ENCODE peak calls at places on chromosome 19, in eight cellular contexts. One of them, this sample, is unnamed.

GRCh38 chr19:1430201-1430621 is 8.0 kb upstream of the RPS15 start:
- DNase-seq in GM12878: no peak
- DNase-seq in H1: no peak
- DNase-seq in HepG2: no peak
- DNase-seq in IMR-90: no peak
- DNase-seq in SK-N-SH: no peak
- DNase-seq in K562: no peak
- DNase-seq in WTC11: no peak
- DNase-seq in this sample: no peak

GRCh38 chr19:18717601-18718000 is 34.1 kb downstream of the CRTC1 start:
- DNase-seq in WTC11: no peak
- DNase-seq in K562: no peak
- DNase-seq in H1: no peak
- DNase-seq in HepG2: no peak
- DNase-seq in GM12878: no peak
- DNase-seq in IMR-90: no peak
- DNase-seq in SK-N-SH: no peak
- DNase-seq in this sample: no peak

GRCh38 chr19:31448221-31448657 is 99.0 kb upstream of the TSHZ3 start:
- DNase-seq in GM12878: no peak
- DNase-seq in WTC11: no peak
- DNase-seq in K562: no peak
- DNase-seq in SK-N-SH: peak; percentile 36
- DNase-seq in IMR-90: peak; percentile 89
- DNase-seq in HepG2: no peak
- DNase-seq in H1: no peak
- DNase-seq in this sample: peak; percentile 32

GRCh38 chr19:22882797-22883196 is 50.7 kb downstream of the ZNF723 start:
- DNase-seq in HepG2: peak; percentile 15
- DNase-seq in IMR-90: peak; percentile 13
- DNase-seq in K562: peak; percentile 34
- DNase-seq in GM12878: no peak
- DNase-seq in WTC11: no peak
- DNase-seq in SK-N-SH: peak; percentile 4
- DNase-seq in H1: no peak
- DNase-seq in this sample: peak; percentile 40

GRCh38 chr19:4199699-4200293 is 17.3 kb downstream of the ANKRD24 start:
- DNase-seq in WTC11: peak; percentile 75
- DNase-seq in GM12878: no peak
- DNase-seq in HepG2: peak; percentile 34
- DNase-seq in SK-N-SH: peak; percentile 53
- DNase-seq in K562: peak; percentile 37
- DNase-seq in IMR-90: no peak
- DNase-seq in H1: no peak
- DNase-seq in this sample: peak; percentile 78

GRCh38 chr19:3029070-3029923 is at the start of gene TLE2:
- DNase-seq in GM12878: no peak
- DNase-seq in H1: no peak
- DNase-seq in K562: no peak
- DNase-seq in SK-N-SH: peak; percentile 69
- DNase-seq in WTC11: no peak
- DNase-seq in IMR-90: no peak
- DNase-seq in HepG2: no peak
- DNase-seq in this sample: no peak

GRCh38 chr19:12838893-12839656 is 760 bp downstream of the MAST1 start:
- DNase-seq in WTC11: no peak
- DNase-seq in H1: no peak
- DNase-seq in SK-N-SH: peak; percentile 55
- DNase-seq in HepG2: no peak
- DNase-seq in IMR-90: no peak
- DNase-seq in GM12878: no peak
- DNase-seq in K562: no peak
- DNase-seq in this sample: no peak

GRCh38 chr19:19817357-19817756 is 4.2 kb downstream of the ZNF506 start:
- DNase-seq in K562: no peak
- DNase-seq in IMR-90: no peak
- DNase-seq in WTC11: no peak
- DNase-seq in GM12878: no peak
- DNase-seq in HepG2: no peak
- DNase-seq in H1: no peak
- DNase-seq in SK-N-SH: no peak
- DNase-seq in this sample: no peak

GRCh38 chr19:14160017-14160703 is 23.8 kb upstream of the ASF1B start:
- DNase-seq in HepG2: no peak
- DNase-seq in K562: no peak
- DNase-seq in GM12878: no peak
- DNase-seq in SK-N-SH: no peak
- DNase-seq in IMR-90: no peak
- DNase-seq in WTC11: no peak
- DNase-seq in H1: no peak
- DNase-seq in this sample: no peak

GRCh38 chr19:3178973-3179738 is 587 bp downstream of the S1PR4 start:
- DNase-seq in K562: no peak
- DNase-seq in H1: no peak
- DNase-seq in GM12878: no peak
- DNase-seq in HepG2: no peak
- DNase-seq in WTC11: no peak
- DNase-seq in SK-N-SH: no peak
- DNase-seq in IMR-90: no peak
- DNase-seq in this sample: no peak

GRCh38 chr19:4130635-4131438 is 6.9 kb upstream of the MAP2K2 start:
- DNase-seq in H1: no peak
- DNase-seq in SK-N-SH: no peak
- DNase-seq in HepG2: peak; percentile 93
- DNase-seq in WTC11: no peak
- DNase-seq in K562: peak; percentile 90
- DNase-seq in IMR-90: peak; percentile 90
- DNase-seq in GM12878: no peak
- DNase-seq in this sample: peak; percentile 83

GRCh38 chr19:42452590-42452989 is 9.8 kb upstream of the CXCL17 start:
- DNase-seq in WTC11: no peak
- DNase-seq in GM12878: no peak
- DNase-seq in H1: no peak
- DNase-seq in HepG2: no peak
- DNase-seq in K562: no peak
- DNase-seq in SK-N-SH: no peak
- DNase-seq in IMR-90: no peak
- DNase-seq in this sample: no peak

GRCh38 chr19:29380581-29380980 is 145.2 kb upstream of the VSTM2B start:
- DNase-seq in IMR-90: no peak
- DNase-seq in K562: no peak
- DNase-seq in SK-N-SH: no peak
- DNase-seq in H1: no peak
- DNase-seq in WTC11: no peak
- DNase-seq in GM12878: no peak
- DNase-seq in HepG2: no peak
- DNase-seq in this sample: no peak

GRCh38 chr19:36267061-36267845 is 52.3 kb downstream of the ZNF146 start:
- DNase-seq in K562: no peak
- DNase-seq in HepG2: no peak
- DNase-seq in H1: no peak
- DNase-seq in SK-N-SH: no peak
- DNase-seq in IMR-90: no peak
- DNase-seq in WTC11: no peak
- DNase-seq in GM12878: no peak
- DNase-seq in this sample: no peak

GRCh38 chr19:1239796-1240737 is 1.5 kb upstream of the ATP5F1D start:
- DNase-seq in IMR-90: peak; percentile 92
- DNase-seq in GM12878: no peak
- DNase-seq in WTC11: peak; percentile 93
- DNase-seq in K562: peak; percentile 95
- DNase-seq in H1: no peak
- DNase-seq in HepG2: peak; percentile 62
- DNase-seq in SK-N-SH: peak; percentile 98
- DNase-seq in this sample: peak; percentile 87

GRCh38 chr19:14516048-14516534 is 2.1 kb downstream of the DNAJB1 start:
- DNase-seq in WTC11: no peak
- DNase-seq in GM12878: no peak
- DNase-seq in H1: no peak
- DNase-seq in HepG2: no peak
- DNase-seq in K562: no peak
- DNase-seq in IMR-90: no peak
- DNase-seq in SK-N-SH: no peak
- DNase-seq in this sample: no peak

GRCh38 chr19:53782698-53783097 is 41.4 kb downstream of the NLRP12 start:
- DNase-seq in WTC11: peak; percentile 26
- DNase-seq in HepG2: no peak
- DNase-seq in SK-N-SH: no peak
- DNase-seq in GM12878: no peak
- DNase-seq in K562: no peak
- DNase-seq in H1: no peak
- DNase-seq in IMR-90: no peak
- DNase-seq in this sample: no peak

DNA sequence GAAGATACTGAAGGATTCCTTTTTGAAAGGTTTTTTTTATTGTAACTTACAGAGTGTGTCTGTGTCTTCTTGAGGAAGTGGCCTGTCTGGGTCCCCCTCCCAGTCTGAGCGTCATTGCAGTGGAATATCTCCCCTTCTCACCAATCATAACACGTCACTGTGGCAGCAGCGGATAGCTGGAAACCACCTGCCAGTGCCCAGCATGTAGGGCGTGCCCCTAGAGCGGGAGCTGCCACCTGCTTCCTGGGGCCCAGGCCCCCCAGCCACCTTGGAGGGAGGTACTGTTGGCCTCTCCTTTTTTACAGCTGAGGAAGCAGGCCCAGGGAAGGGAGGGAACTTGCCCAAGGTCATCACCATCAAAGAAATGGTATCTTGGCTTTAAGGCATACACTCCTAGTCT is 4.6 kb upstream of the DNM2 start:
- DNase-seq in HepG2: no peak
- DNase-seq in WTC11: no peak
- DNase-seq in H1: no peak
- DNase-seq in K562: no peak
- DNase-seq in IMR-90: no peak
- DNase-seq in SK-N-SH: no peak
- DNase-seq in GM12878: no peak
- DNase-seq in this sample: no peak
- TF ChIP-seq USF2 in HepG2: no peak
- TF ChIP-seq USF2 in WTC11: no peak
- TF ChIP-seq USF2 in H1: no peak
- TF ChIP-seq USF2 in K562: no peak
- TF ChIP-seq USF2 in IMR-90: no peak
- TF ChIP-seq USF2 in SK-N-SH: no peak
- TF ChIP-seq USF2 in GM12878: no peak
- TF ChIP-seq USF2 in this sample: no peak

GRCh38 chr19:38093587-38093986 is 130.4 kb downstream of the DPF1 start:
- DNase-seq in WTC11: no peak
- DNase-seq in GM12878: no peak
- DNase-seq in SK-N-SH: peak; percentile 90
- DNase-seq in HepG2: no peak
- DNase-seq in H1: no peak
- DNase-seq in K562: no peak
- DNase-seq in IMR-90: no peak
- DNase-seq in this sample: no peak
- TF ChIP-seq USF2 in WTC11: no peak
- TF ChIP-seq USF2 in GM12878: no peak
- TF ChIP-seq USF2 in SK-N-SH: no peak
- TF ChIP-seq USF2 in HepG2: no peak
- TF ChIP-seq USF2 in H1: no peak
- TF ChIP-seq USF2 in K562: no peak
- TF ChIP-seq USF2 in IMR-90: no peak
- TF ChIP-seq USF2 in this sample: no peak

DNA sequence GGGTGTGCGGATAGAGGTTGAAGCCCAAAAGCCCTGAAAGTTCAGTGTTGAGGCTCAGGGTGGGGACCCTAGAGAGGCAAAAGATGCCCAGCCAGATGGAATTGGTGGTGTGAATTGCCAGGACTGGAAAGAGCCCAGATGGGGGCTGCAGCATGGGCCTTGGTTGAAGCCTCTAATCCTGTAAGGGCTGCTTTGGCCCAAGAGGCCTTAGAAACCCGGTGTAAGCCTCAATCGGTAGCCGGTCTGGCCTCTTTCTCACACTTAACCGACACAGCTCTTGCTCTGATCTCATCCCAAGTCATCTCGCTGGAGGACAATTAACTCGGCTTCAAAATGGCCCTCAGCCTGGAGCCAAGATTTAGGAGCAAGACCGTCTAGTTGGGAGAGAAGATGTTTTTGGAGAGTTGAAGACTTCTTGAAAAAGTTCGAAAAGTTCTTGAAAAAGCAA is 2.0 kb downstream of the TPM4 start:
- DNase-seq in SK-N-SH: no peak
- DNase-seq in K562: peak; percentile 37
- DNase-seq in WTC11: no peak
- DNase-seq in H1: no peak
- DNase-seq in HepG2: no peak
- DNase-seq in IMR-90: peak; percentile 69
- DNase-seq in GM12878: no peak
- DNase-seq in this sample: no peak
- TF ChIP-seq USF2 in SK-N-SH: no peak
- TF ChIP-seq USF2 in K562: no peak
- TF ChIP-seq USF2 in WTC11: no peak
- TF ChIP-seq USF2 in H1: no peak
- TF ChIP-seq USF2 in HepG2: no peak
- TF ChIP-seq USF2 in IMR-90: no peak
- TF ChIP-seq USF2 in GM12878: no peak
- TF ChIP-seq USF2 in this sample: no peak

DNA sequence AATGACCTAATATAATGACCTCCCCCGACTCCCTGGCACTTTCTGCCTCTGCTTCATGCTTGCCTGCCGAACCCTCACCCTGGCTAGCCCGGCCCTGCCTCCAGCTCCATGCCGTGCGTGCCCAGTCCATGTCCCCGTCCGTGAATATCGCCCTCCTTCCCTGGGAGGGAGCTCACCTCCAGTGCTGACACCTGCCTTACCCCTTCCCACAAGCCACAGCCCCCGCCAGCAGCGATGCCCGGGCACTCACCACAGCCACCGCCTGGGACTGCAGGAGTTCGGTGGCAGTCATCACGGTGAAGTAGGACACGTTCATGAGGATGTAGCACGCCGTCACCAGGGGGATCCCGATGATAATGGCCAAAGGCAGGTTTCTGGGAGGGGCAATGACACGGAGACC is 10.0 kb downstream of the SLC7A9 start:
- DNase-seq in WTC11: no peak
- DNase-seq in SK-N-SH: no peak
- DNase-seq in GM12878: no peak
- DNase-seq in K562: no peak
- DNase-seq in HepG2: no peak
- DNase-seq in IMR-90: no peak
- DNase-seq in H1: no peak
- DNase-seq in this sample: no peak
- TF ChIP-seq USF2 in WTC11: no peak
- TF ChIP-seq USF2 in SK-N-SH: no peak
- TF ChIP-seq USF2 in GM12878: no peak
- TF ChIP-seq USF2 in K562: no peak
- TF ChIP-seq USF2 in HepG2: no peak
- TF ChIP-seq USF2 in IMR-90: no peak
- TF ChIP-seq USF2 in H1: no peak
- TF ChIP-seq USF2 in this sample: no peak